ENCODE peak calls at places on chromosomes 1 and 21, in nine cellular contexts. One of them, this sample, is unnamed.

GRCh38 chr1:244067893-244068292 is 16.8 kb downstream of the ZBTB18 start:
- DNase-seq in neuronal stem cell: no peak
- DNase-seq in prostate gland: no peak
- DNase-seq in right cardiac atrium: no peak
- DNase-seq in IMR-90: peak; percentile 46
- DNase-seq in fibroblast of lung: no peak
- DNase-seq in Peyer's patch: peak; percentile 83
- DNase-seq in pancreas: no peak
- DNase-seq in kidney: no peak
- DNase-seq in this sample: no peak

GRCh38 chr1:17529381-17529780 is 10.1 kb upstream of the ARHGEF10L start:
- DNase-seq in pancreas: no peak
- DNase-seq in Peyer's patch: no peak
- DNase-seq in kidney: no peak
- DNase-seq in neuronal stem cell: no peak
- DNase-seq in right cardiac atrium: no peak
- DNase-seq in prostate gland: no peak
- DNase-seq in IMR-90: no peak
- DNase-seq in fibroblast of lung: no peak
- DNase-seq in this sample: no peak

GRCh38 chr21:42093991-42094417 is 22.9 kb downstream of the UMODL1 start:
- DNase-seq in right cardiac atrium: peak; percentile 9
- DNase-seq in fibroblast of lung: peak; percentile 83
- DNase-seq in kidney: peak; percentile 86
- DNase-seq in pancreas: no peak
- DNase-seq in Peyer's patch: no peak
- DNase-seq in neuronal stem cell: no peak
- DNase-seq in IMR-90: peak; percentile 93
- DNase-seq in prostate gland: peak; percentile 32
- DNase-seq in this sample: no peak

GRCh38 chr1:85816606-85817005 is 108.4 kb upstream of the ZNHIT6 start:
- DNase-seq in Peyer's patch: no peak
- DNase-seq in right cardiac atrium: no peak
- DNase-seq in neuronal stem cell: no peak
- DNase-seq in pancreas: no peak
- DNase-seq in fibroblast of lung: no peak
- DNase-seq in kidney: no peak
- DNase-seq in prostate gland: no peak
- DNase-seq in IMR-90: no peak
- DNase-seq in this sample: no peak

GRCh38 chr21:35254006-35254751 is 205.1 kb upstream of the RUNX1 start:
- DNase-seq in pancreas: no peak
- DNase-seq in neuronal stem cell: no peak
- DNase-seq in fibroblast of lung: peak; percentile 93
- DNase-seq in IMR-90: peak; percentile 87
- DNase-seq in prostate gland: peak; percentile 73
- DNase-seq in kidney: no peak
- DNase-seq in Peyer's patch: no peak
- DNase-seq in right cardiac atrium: no peak
- DNase-seq in this sample: no peak

GRCh38 chr1:37274896-37275631 is 199.3 kb upstream of the ZC3H12A start:
- DNase-seq in prostate gland: no peak
- DNase-seq in neuronal stem cell: no peak
- DNase-seq in kidney: no peak
- DNase-seq in pancreas: no peak
- DNase-seq in IMR-90: no peak
- DNase-seq in fibroblast of lung: no peak
- DNase-seq in right cardiac atrium: no peak
- DNase-seq in Peyer's patch: no peak
- DNase-seq in this sample: no peak

GRCh38 chr1:245107776-245108114 is 47.0 kb upstream of the KIF26B start:
- DNase-seq in Peyer's patch: no peak
- DNase-seq in IMR-90: no peak
- DNase-seq in right cardiac atrium: no peak
- DNase-seq in kidney: no peak
- DNase-seq in neuronal stem cell: no peak
- DNase-seq in prostate gland: no peak
- DNase-seq in fibroblast of lung: no peak
- DNase-seq in pancreas: no peak
- DNase-seq in this sample: no peak

GRCh38 chr1:169031566-169032224 is 74.8 kb upstream of the ATP1B1 start:
- DNase-seq in kidney: no peak
- DNase-seq in neuronal stem cell: no peak
- DNase-seq in prostate gland: peak; percentile 72
- DNase-seq in right cardiac atrium: no peak
- DNase-seq in fibroblast of lung: no peak
- DNase-seq in IMR-90: no peak
- DNase-seq in Peyer's patch: no peak
- DNase-seq in pancreas: no peak
- DNase-seq in this sample: no peak

GRCh38 chr1:18965206-18966173 is 9.0 kb upstream of the IFFO2 start:
- DNase-seq in Peyer's patch: no peak
- DNase-seq in kidney: peak; percentile 27
- DNase-seq in fibroblast of lung: no peak
- DNase-seq in pancreas: no peak
- DNase-seq in right cardiac atrium: no peak
- DNase-seq in IMR-90: peak; percentile 59
- DNase-seq in prostate gland: no peak
- DNase-seq in neuronal stem cell: peak; percentile 59
- DNase-seq in this sample: no peak

DNA sequence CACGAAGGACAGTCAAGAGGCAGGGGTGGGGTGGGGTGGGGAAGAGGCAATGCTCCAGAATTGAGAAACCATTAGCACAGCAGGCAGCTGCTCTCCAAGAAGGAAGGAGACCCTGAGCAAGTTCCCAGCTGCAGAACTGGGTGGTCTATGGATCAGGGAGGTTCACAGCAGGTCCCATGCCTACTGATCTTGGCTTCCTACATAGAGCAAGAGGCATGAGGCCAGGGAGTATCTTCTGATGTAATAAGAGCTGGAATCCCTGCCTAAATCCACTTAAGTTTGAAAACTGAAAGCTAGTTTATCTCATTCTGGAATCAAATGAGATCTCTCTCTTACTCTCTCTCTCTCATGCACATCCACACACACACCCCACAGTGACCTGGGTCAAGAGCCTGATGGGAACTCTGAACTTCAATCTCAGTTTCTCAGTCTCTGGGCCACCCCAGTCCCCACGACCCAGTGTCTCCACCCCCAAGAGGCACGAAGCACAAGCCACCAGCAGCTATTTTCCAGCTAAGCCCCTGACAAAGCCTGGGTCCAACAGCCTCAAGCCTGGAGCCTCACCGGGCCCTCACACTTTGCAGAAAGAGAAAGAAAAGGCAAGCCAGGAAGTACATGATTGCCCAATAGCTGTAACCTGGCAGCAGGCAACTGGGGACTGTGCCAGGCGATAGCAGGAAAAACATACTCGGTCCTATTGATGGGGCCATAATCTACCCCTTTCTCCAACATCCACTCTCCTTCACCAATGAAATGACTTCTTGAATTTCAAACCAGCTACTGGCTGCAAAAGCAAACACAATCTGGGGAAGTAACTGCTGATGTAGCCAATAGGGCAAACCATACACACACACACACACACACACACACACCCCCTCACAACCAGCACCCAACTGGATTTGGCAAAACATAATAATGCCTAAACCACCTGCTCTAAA is 2.2 kb downstream of the NUAK2 start:
- DNase-seq in prostate gland: peak; percentile 88
- DNase-seq in fibroblast of lung: peak; percentile 78
- DNase-seq in Peyer's patch: peak; percentile 88
- DNase-seq in pancreas: peak; percentile 84
- DNase-seq in right cardiac atrium: peak; percentile 74
- DNase-seq in IMR-90: peak; percentile 78
- DNase-seq in kidney: peak; percentile 77
- DNase-seq in neuronal stem cell: no peak
- DNase-seq in this sample: peak; percentile 71
- H3K4me3 ChIP-seq in prostate gland: peak overlapping the region; percentile 10
- H3K4me3 ChIP-seq in fibroblast of lung: peak overlapping the region; percentile 10
- H3K4me3 ChIP-seq in Peyer's patch: peak overlapping the region; percentile 94
- H3K4me3 ChIP-seq in pancreas: peak overlapping the region; percentile 95
- H3K4me3 ChIP-seq in right cardiac atrium: no peak overlapping the region
- H3K4me3 ChIP-seq in IMR-90: peak overlapping the region; percentile 52
- H3K4me3 ChIP-seq in kidney: peak overlapping the region; percentile 97
- H3K4me3 ChIP-seq in neuronal stem cell: peak overlapping the region; percentile 58
- H3K4me3 ChIP-seq in this sample: peak overlapping the region; percentile 80

GRCh38 chr21:31041295-31042079 is 3.2 kb upstream of the KRTAP19-8 start:
- DNase-seq in pancreas: no peak
- DNase-seq in right cardiac atrium: no peak
- DNase-seq in kidney: no peak
- DNase-seq in prostate gland: no peak
- DNase-seq in Peyer's patch: no peak
- DNase-seq in fibroblast of lung: no peak
- DNase-seq in neuronal stem cell: no peak
- DNase-seq in IMR-90: no peak
- DNase-seq in this sample: no peak

GRCh38 chr21:31043495-31043894 is 5.2 kb upstream of the KRTAP19-8 start:
- DNase-seq in IMR-90: no peak
- DNase-seq in right cardiac atrium: no peak
- DNase-seq in fibroblast of lung: no peak
- DNase-seq in Peyer's patch: no peak
- DNase-seq in neuronal stem cell: no peak
- DNase-seq in kidney: no peak
- DNase-seq in pancreas: no peak
- DNase-seq in prostate gland: no peak
- DNase-seq in this sample: no peak

GRCh38 chr21:31042080-31042464 is 3.8 kb upstream of the KRTAP19-8 start:
- DNase-seq in prostate gland: no peak
- DNase-seq in pancreas: no peak
- DNase-seq in neuronal stem cell: no peak
- DNase-seq in fibroblast of lung: no peak
- DNase-seq in kidney: no peak
- DNase-seq in right cardiac atrium: no peak
- DNase-seq in IMR-90: no peak
- DNase-seq in Peyer's patch: no peak
- DNase-seq in this sample: no peak

GRCh38 chr21:31034378-31034777 is 3.9 kb downstream of the KRTAP19-8 start:
- DNase-seq in neuronal stem cell: no peak
- DNase-seq in fibroblast of lung: no peak
- DNase-seq in IMR-90: no peak
- DNase-seq in pancreas: no peak
- DNase-seq in kidney: no peak
- DNase-seq in right cardiac atrium: no peak
- DNase-seq in prostate gland: no peak
- DNase-seq in Peyer's patch: no peak
- DNase-seq in this sample: no peak

GRCh38 chr21:31038376-31038775 is at the start of gene KRTAP19-8:
- DNase-seq in Peyer's patch: no peak
- DNase-seq in prostate gland: no peak
- DNase-seq in pancreas: no peak
- DNase-seq in right cardiac atrium: no peak
- DNase-seq in neuronal stem cell: no peak
- DNase-seq in IMR-90: no peak
- DNase-seq in kidney: no peak
- DNase-seq in fibroblast of lung: no peak
- DNase-seq in this sample: no peak
- H3K9me3 ChIP-seq in Peyer's patch: no peaks in the 10 kb centered on the region
- H3K9me3 ChIP-seq in prostate gland: no peaks in the 10 kb centered on the region
- H3K9me3 ChIP-seq in pancreas: no peaks in the 10 kb centered on the region
- H3K9me3 ChIP-seq in right cardiac atrium: no peaks in the 10 kb centered on the region
- H3K9me3 ChIP-seq in neuronal stem cell: no peaks in the 10 kb centered on the region
- H3K9me3 ChIP-seq in IMR-90: peaks cover under 1% of the 10 kb centered on the region
- H3K9me3 ChIP-seq in kidney: no peaks in the 10 kb centered on the region
- H3K9me3 ChIP-seq in fibroblast of lung: no peaks in the 10 kb centered on the region
- H3K9me3 ChIP-seq in this sample: peaks cover 6% of the 10 kb centered on the region

DNA sequence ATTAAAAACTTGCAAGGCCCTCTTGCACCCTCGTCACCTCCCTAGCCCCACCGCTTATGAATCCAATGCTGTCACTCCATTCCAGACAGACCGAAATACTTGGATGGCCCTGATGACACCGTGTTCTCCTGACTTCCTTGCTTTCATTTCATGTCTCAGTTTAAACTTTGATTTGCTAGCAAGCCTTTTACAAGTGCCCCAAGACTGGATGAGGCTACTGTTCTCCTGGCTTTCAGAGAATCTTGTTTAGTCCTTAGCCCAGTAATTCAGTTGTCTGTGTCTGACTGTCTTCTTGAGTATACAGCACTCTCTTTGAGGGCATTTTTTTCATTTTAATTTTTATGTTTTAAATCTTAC is 824 bp upstream of the IFI44L start:
- DNase-seq in neuronal stem cell: no peak
- DNase-seq in pancreas: no peak
- DNase-seq in right cardiac atrium: no peak
- DNase-seq in prostate gland: no peak
- DNase-seq in fibroblast of lung: no peak
- DNase-seq in IMR-90: no peak
- DNase-seq in kidney: no peak
- DNase-seq in Peyer's patch: no peak
- DNase-seq in this sample: no peak
- H3K4me3 ChIP-seq in neuronal stem cell: no peak overlapping the region
- H3K4me3 ChIP-seq in pancreas: peak overlapping the region; percentile 24
- H3K4me3 ChIP-seq in right cardiac atrium: peak overlapping the region; percentile 72
- H3K4me3 ChIP-seq in prostate gland: no peak overlapping the region
- H3K4me3 ChIP-seq in fibroblast of lung: peak overlapping the region; percentile 65
- H3K4me3 ChIP-seq in IMR-90: peak overlapping the region; percentile 34
- H3K4me3 ChIP-seq in kidney: peak overlapping the region; percentile 69
- H3K4me3 ChIP-seq in Peyer's patch: no peak overlapping the region
- H3K4me3 ChIP-seq in this sample: peak overlapping the region; percentile 61

DNA sequence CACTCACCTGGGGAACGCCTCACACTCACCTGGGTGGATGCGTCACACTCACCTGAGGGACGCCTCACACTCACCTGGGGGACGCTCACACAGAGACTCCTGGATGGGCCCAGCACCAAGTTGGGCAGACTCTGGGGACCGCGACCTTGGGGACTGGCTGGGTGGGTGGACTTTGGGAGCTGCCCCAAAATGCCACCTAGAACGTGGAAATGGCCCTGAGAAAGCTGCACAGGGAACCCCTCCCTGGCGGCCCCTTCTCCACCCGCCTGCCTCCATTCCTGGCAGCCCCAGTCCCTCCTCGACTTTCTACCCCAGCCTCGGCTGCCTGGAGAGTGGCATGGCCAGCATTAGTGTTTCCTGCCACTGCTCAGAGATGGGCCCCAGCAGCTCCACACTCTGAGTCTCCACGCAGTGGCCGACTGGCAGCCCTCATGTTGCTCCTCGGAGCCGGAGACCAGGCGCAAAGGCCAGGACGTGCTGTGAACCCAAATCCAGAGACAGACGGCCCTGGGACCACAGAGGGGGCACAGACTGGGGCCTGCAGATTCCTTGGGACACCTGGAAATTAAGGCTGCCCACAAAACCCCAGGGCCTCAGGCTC is 46.5 kb upstream of the ACTRT2 start:
- DNase-seq in prostate gland: no peak
- DNase-seq in right cardiac atrium: no peak
- DNase-seq in fibroblast of lung: no peak
- DNase-seq in kidney: no peak
- DNase-seq in neuronal stem cell: no peak
- DNase-seq in pancreas: no peak
- DNase-seq in Peyer's patch: peak; percentile 23
- DNase-seq in IMR-90: no peak
- DNase-seq in this sample: peak; percentile 7
- H3K9me3 ChIP-seq in prostate gland: no peaks in the 10 kb centered on the region
- H3K9me3 ChIP-seq in right cardiac atrium: no peaks in the 10 kb centered on the region
- H3K9me3 ChIP-seq in fibroblast of lung: no peaks in the 10 kb centered on the region
- H3K9me3 ChIP-seq in kidney: no peaks in the 10 kb centered on the region
- H3K9me3 ChIP-seq in neuronal stem cell: peaks cover 3% of the 10 kb centered on the region
- H3K9me3 ChIP-seq in pancreas: no peaks in the 10 kb centered on the region
- H3K9me3 ChIP-seq in Peyer's patch: no peaks in the 10 kb centered on the region
- H3K9me3 ChIP-seq in IMR-90: peaks cover 63% of the 10 kb centered on the region
- H3K9me3 ChIP-seq in this sample: no peaks in the 10 kb centered on the region

GRCh38 chr1:50423670-50424000 is 392 bp upstream of the DMRTA2 start:
- DNase-seq in fibroblast of lung: no peak
- DNase-seq in neuronal stem cell: no peak
- DNase-seq in right cardiac atrium: no peak
- DNase-seq in kidney: no peak
- DNase-seq in IMR-90: no peak
- DNase-seq in prostate gland: no peak
- DNase-seq in Peyer's patch: no peak
- DNase-seq in pancreas: no peak
- DNase-seq in this sample: no peak
- H3K4me3 ChIP-seq in fibroblast of lung: no peak overlapping the region
- H3K4me3 ChIP-seq in neuronal stem cell: peak overlapping the region; percentile 48
- H3K4me3 ChIP-seq in right cardiac atrium: peak overlapping the region; percentile 49
- H3K4me3 ChIP-seq in kidney: peak overlapping the region; percentile 25
- H3K4me3 ChIP-seq in IMR-90: no peak overlapping the region
- H3K4me3 ChIP-seq in prostate gland: no peak overlapping the region
- H3K4me3 ChIP-seq in Peyer's patch: no peak overlapping the region
- H3K4me3 ChIP-seq in pancreas: peak overlapping the region; percentile 28
- H3K4me3 ChIP-seq in this sample: peak overlapping the region; percentile 56

This sample was measured in left ventricle myocardium inferior.